ENCODE peak calls at places on chromosome 5, in ten cellular contexts. G is astrocyte; I is mesendoderm; S is neural progenitor cell; H is heart left ventricle; A is right cardiac atrium; K is CD4-positive, alpha-beta memory T cell; O is tibial artery; P is tibial nerve; V is HCT116. C is an unnamed sample.

GRCh38 chr5:168747987-168748777 is 169.0 kb upstream of the PANK3 start:
- DNase-seq in G (no peak), I (peak; percentile 87), S (peak; percentile 83), H (peak; percentile 50), A (peak; percentile 73), K (no peak), O (peak; percentile 71), P (no peak), V (peak; percentile 48), C (no peak)

GRCh38 chr5:169668732-169669131 is 31.7 kb downstream of the DOCK2 start:
- DNase-seq in G (peak; percentile 27), I (no peak), S (peak; percentile 14), H (no peak), A (no peak), K (no peak), O (no peak), P (no peak), V (no peak), C (no peak)

GRCh38 chr5:116454417-116454927 is 120.2 kb downstream of the SEMA6A start:
- DNase-seq in G (peak; percentile 97), I (peak; percentile 47), S (peak; percentile 69), H (peak; percentile 38), A (peak; percentile 62), K (no peak), O (no peak), P (no peak), V (no peak), C (no peak)

GRCh38 chr5:8756498-8757084 is 789.3 kb downstream of the SEMA5A start:
- DNase-seq in G (peak; percentile 29), I (peak; percentile 73), S (peak; percentile 71), H (no peak), A (no peak), K (no peak), O (no peak), P (no peak), V (no peak), C (peak; percentile 57)

GRCh38 chr5:27908341-27908740 is 870.0 kb upstream of the CDH9 start:
- DNase-seq in G (no peak), I (peak; percentile 0), S (no peak), H (no peak), A (no peak), K (no peak), O (no peak), P (no peak), V (no peak), C (no peak)

GRCh38 chr5:127684722-127685467 is 18.3 kb upstream of the CCDC192 start:
- DNase-seq in G (no peak), I (no peak), S (no peak), H (no peak), A (no peak), K (no peak), O (no peak), P (no peak), V (no peak), C (no peak)

GRCh38 chr5:15683332-15683731 is 183.4 kb downstream of the FBXL7 start:
- DNase-seq in G (no peak), I (peak; percentile 86), S (peak; percentile 65), H (peak; percentile 59), A (peak; percentile 54), K (no peak), O (no peak), P (no peak), V (no peak), C (no peak)

GRCh38 chr5:176779537-176779936 is 30.8 kb upstream of the UNC5A start:
- DNase-seq in G (no peak), I (no peak), S (no peak), H (no peak), A (no peak), K (no peak), O (peak; percentile 51), P (no peak), V (no peak), C (peak; percentile 13)

DNA sequence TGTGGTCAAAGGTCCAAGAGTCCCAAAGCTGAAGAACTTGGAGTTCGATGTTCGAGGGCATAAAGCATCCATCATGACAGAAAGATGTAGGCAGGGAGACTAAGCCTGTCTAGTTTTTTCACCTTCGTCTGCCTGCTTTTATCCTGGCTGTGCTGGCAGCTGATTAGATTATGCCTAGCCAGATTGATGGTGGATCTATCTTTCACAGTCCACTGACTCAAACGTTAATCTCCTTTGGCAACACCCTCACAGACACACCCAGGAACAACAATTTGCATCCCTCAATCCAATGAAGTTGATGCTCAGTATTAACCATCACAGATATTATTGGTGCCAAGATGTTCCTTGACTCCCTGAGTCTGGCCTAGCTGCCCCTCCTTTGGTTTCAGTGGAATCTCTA is 530.8 kb upstream of the CLINT1 start:
- DNase-seq in G (peak; percentile 37), I (no peak), S (no peak), H (no peak), A (no peak), K (no peak), O (no peak), P (no peak), V (no peak), C (no peak)
- H3K4me1 ChIP-seq in G (peaks cover 23% of the 10 kb centered on the region), I (no peaks in the 10 kb centered on the region), S (peaks cover 5% of the 10 kb centered on the region), H (peaks cover 15% of the 10 kb centered on the region), A (no peaks in the 10 kb centered on the region), K (no peaks in the 10 kb centered on the region), O (no peaks in the 10 kb centered on the region), P (no peaks in the 10 kb centered on the region), V (peaks cover 4% of the 10 kb centered on the region), C (no peaks in the 10 kb centered on the region)

GRCh38 chr5:108369167-108369566 is 12.7 kb downstream of the FBXL17 start:
- DNase-seq in G (no peak), I (peak; percentile 48), S (no peak), H (no peak), A (no peak), K (no peak), O (no peak), P (no peak), V (no peak), C (no peak)

GRCh38 chr5:108366500-108366899 is 15.4 kb downstream of the FBXL17 start:
- DNase-seq in G (no peak), I (no peak), S (no peak), H (no peak), A (no peak), K (no peak), O (no peak), P (no peak), V (no peak), C (no peak)

GRCh38 chr5:108372369-108372768 is 9.5 kb downstream of the FBXL17 start:
- DNase-seq in G (no peak), I (peak; percentile 22), S (no peak), H (no peak), A (no peak), K (no peak), O (no peak), P (no peak), V (no peak), C (no peak)

GRCh38 chr5:108371263-108371662 is 10.6 kb downstream of the FBXL17 start:
- DNase-seq in G (no peak), I (no peak), S (no peak), H (no peak), A (no peak), K (no peak), O (no peak), P (no peak), V (no peak), C (no peak)

DNA sequence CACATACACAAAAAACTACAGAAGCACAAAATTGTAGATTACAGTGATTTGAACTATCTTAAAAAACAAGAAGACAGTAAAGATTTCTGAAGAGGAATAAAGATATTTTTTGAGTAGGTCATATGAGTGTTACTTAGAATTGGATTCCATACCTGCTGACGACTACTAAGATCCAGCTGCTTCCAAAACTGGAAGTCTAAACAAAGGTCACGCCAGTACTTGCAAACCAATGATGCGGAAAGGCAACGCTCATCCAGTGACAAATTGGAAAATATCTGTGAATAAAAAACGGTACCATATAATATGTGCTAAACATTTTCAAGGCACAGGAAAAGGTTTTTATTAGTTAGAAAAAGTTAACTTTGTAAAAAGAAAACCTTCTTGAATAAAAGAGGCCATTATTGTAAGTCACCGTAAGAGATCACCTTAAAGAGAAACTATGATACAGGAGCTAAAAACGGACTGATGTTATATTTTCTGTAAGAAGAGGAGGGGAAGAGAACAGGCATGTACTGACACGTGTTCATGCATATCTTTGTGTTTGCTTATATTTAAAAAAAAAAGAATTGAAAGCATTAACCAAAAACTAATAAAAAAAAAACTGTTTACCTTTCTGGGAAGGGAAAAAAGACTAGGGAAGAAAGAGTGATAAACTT is 14.1 kb downstream of the FBXL17 start:
- DNase-seq in G (peak; percentile 6), I (no peak), S (peak; percentile 11), H (no peak), A (no peak), K (no peak), O (no peak), P (no peak), V (no peak), C (no peak)
- H3K4me3 ChIP-seq in G (no peak overlapping the region), I (no peak overlapping the region), S (no peak overlapping the region), H (no peak overlapping the region), A (no peak overlapping the region), K (no peak overlapping the region), O (no peak overlapping the region), P (no peak overlapping the region), V (no peak overlapping the region), C (no peak overlapping the region)

GRCh38 chr5:36861820-36862219 is 14.7 kb upstream of the NIPBL start:
- DNase-seq in G (no peak), I (no peak), S (no peak), H (no peak), A (no peak), K (no peak), O (no peak), P (no peak), V (no peak), C (no peak)
- H3K27ac ChIP-seq in G (no peak overlapping the region), I (no peak overlapping the region), S (no peak overlapping the region), H (no peak overlapping the region), A (no peak overlapping the region), K (no peak overlapping the region), O (no peak overlapping the region), P (no peak overlapping the region), V (no peak overlapping the region), C (no peak overlapping the region)

GRCh38 chr5:147179555-147180147 is 55.2 kb upstream of the STK32A start:
- DNase-seq in G (no peak), I (no peak), S (no peak), H (no peak), A (no peak), K (no peak), O (no peak), P (no peak), V (no peak), C (no peak)

GRCh38 chr5:147177125-147177840 is 57.5 kb upstream of the STK32A start:
- DNase-seq in G (peak; percentile 83), I (no peak), S (no peak), H (no peak), A (no peak), K (no peak), O (no peak), P (no peak), V (no peak), C (no peak)

GRCh38 chr5:147175516-147176097 is 59.2 kb upstream of the STK32A start:
- DNase-seq in G (no peak), I (no peak), S (no peak), H (no peak), A (no peak), K (no peak), O (no peak), P (no peak), V (no peak), C (no peak)

GRCh38 chr5:147174671-147175070 is 60.2 kb upstream of the STK32A start:
- DNase-seq in G (no peak), I (no peak), S (no peak), H (no peak), A (no peak), K (no peak), O (no peak), P (no peak), V (no peak), C (no peak)

DNA sequence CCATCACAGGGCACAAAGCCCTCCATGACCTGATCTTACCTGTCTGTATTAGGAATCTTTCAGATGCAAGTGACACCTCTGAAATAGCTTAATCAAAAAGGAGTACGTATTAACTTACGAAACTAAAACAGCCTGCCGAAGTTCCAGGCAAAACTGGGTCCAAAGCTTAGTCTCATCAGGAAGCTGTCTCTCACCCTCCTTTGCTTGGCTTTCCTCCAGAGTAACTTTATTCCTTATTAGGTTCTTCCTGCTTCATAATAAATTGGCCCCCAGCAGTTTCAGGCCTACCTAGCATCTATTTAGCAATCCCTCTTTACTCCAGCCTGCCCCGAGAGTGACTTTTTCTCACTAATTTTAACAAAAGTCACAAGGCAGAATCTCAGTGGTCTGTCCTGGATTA is 58.4 kb upstream of the STK32A start:
- DNase-seq in G (no peak), I (no peak), S (no peak), H (no peak), A (no peak), K (no peak), O (no peak), P (no peak), V (no peak), C (no peak)
- H3K4me1 ChIP-seq in G (peaks cover 22% of the 10 kb centered on the region), I (no peaks in the 10 kb centered on the region), S (peaks cover 7% of the 10 kb centered on the region), H (no peaks in the 10 kb centered on the region), A (no peaks in the 10 kb centered on the region), K (no peaks in the 10 kb centered on the region), O (no peaks in the 10 kb centered on the region), P (no peaks in the 10 kb centered on the region), V (no peaks in the 10 kb centered on the region), C (peaks cover 21% of the 10 kb centered on the region)